ENCODE peak calls at places on chromosomes 5 and 9, in nine cellular contexts. S is brain microvascular endothelial cell, Y is HCT116, J is A549, E is neural progenitor cell, A is tibial nerve, X is PC-3, Z is ascending aorta, T is cardiac fibroblast. U is an unnamed sample.

GRCh38 chr5:73405691-73406090 is 42.9 kb downstream of the FOXD1 start:
- DNase-seq in S (no peak), Y (no peak), J (no peak), E (no peak), A (no peak), X (no peak), Z (no peak), T (no peak), U (no peak)

GRCh38 chr9:75106856-75107255 is 18.5 kb downstream of the OSTF1 start:
- DNase-seq in S (no peak), Y (no peak), J (no peak), E (no peak), A (no peak), X (no peak), Z (no peak), T (peak), U (no peak)

GRCh38 chr5:151682240-151682639 is 4.5 kb downstream of the SPARC start:
- DNase-seq in S (no peak), Y (no peak), J (no peak), E (no peak), A (no peak), X (no peak), Z (no peak), T (peak), U (no peak)

GRCh38 chr5:157575096-157575872 is at the start of gene ADAM19:
- DNase-seq in S (no peak), Y (no peak), J (peak), E (peak), A (no peak), X (peak), Z (no peak), T (peak), U (no peak)

GRCh38 chr5:10248378-10249260 is 1.1 kb downstream of the ATPSCKMT start:
- DNase-seq in S (no peak), Y (no peak), J (no peak), E (peak), A (no peak), X (peak), Z (no peak), T (no peak), U (no peak)

GRCh38 chr5:172834570-172835245 is 657 bp downstream of the ERGIC1 start:
- DNase-seq in S (no peak), Y (no peak), J (no peak), E (peak), A (no peak), X (no peak), Z (no peak), T (peak), U (no peak)

GRCh38 chr9:136520053-136520540 is 25.8 kb downstream of the NOTCH1 start:
- DNase-seq in S (no peak), Y (no peak), J (peak), E (no peak), A (no peak), X (no peak), Z (no peak), T (no peak), U (peak)

GRCh38 chr5:180179399-180180197 is 29.4 kb downstream of the RASGEF1C start:
- DNase-seq in S (no peak), Y (no peak), J (no peak), E (peak), A (no peak), X (no peak), Z (no peak), T (no peak), U (no peak)

GRCh38 chr9:72856985-72857631 is 95.7 kb downstream of the ALDH1A1 start:
- DNase-seq in S (peak), Y (peak), J (peak), E (peak), A (no peak), X (peak), Z (no peak), T (peak), U (no peak)

GRCh38 chr9:115672477-115673316 is 480.9 kb upstream of the PAPPA start:
- DNase-seq in S (peak), Y (no peak), J (peak), E (no peak), A (no peak), X (peak), Z (no peak), T (peak), U (peak)

GRCh38 chr9:35749515-35750255 is 598 bp downstream of the RGP1 start:
- DNase-seq in S (no peak), Y (no peak), J (no peak), E (peak), A (no peak), X (peak), Z (no peak), T (no peak), U (no peak)

GRCh38 chr9:133876836-133877235 is 115.3 kb downstream of the VAV2 start:
- DNase-seq in S (no peak), Y (no peak), J (no peak), E (no peak), A (no peak), X (no peak), Z (no peak), T (no peak), U (no peak)

GRCh38 chr9:93821307-93821703 is 133.8 kb downstream of the BARX1 start:
- DNase-seq in S (no peak), Y (no peak), J (no peak), E (no peak), A (no peak), X (no peak), Z (no peak), T (no peak), U (no peak)

GRCh38 chr5:23482642-23483041 is 24.8 kb upstream of the PRDM9 start:
- DNase-seq in S (no peak), Y (no peak), J (no peak), E (no peak), A (no peak), X (peak), Z (no peak), T (no peak), U (no peak)

GRCh38 chr9:83130541-83130940 is 67.6 kb upstream of the RASEF start:
- DNase-seq in S (peak), Y (no peak), J (peak), E (no peak), A (no peak), X (peak), Z (no peak), T (peak), U (peak)

GRCh38 chr9:3435732-3436131 is 90.1 kb downstream of the RFX3 start:
- DNase-seq in S (no peak), Y (no peak), J (no peak), E (no peak), A (no peak), X (no peak), Z (no peak), T (no peak), U (no peak)

GRCh38 chr9:126989847-126990821 is 75.6 kb downstream of the RALGPS1 start:
- DNase-seq in S (no peak), Y (no peak), J (no peak), E (peak), A (peak), X (no peak), Z (no peak), T (no peak), U (no peak)

GRCh38 chr5:57302643-57303042 is 128.8 kb downstream of the GPBP1 start:
- DNase-seq in S (peak), Y (no peak), J (no peak), E (no peak), A (no peak), X (no peak), Z (no peak), T (peak), U (no peak)

GRCh38 chr5:80736730-80737129 is 81.9 kb upstream of the DHFR start:
- DNase-seq in S (no peak), Y (no peak), J (peak), E (no peak), A (no peak), X (peak), Z (no peak), T (peak), U (no peak)

GRCh38 chr5:112811023-112811422 is 50.1 kb upstream of the SRP19 start:
- DNase-seq in S (no peak), Y (no peak), J (no peak), E (no peak), A (no peak), X (no peak), Z (no peak), T (no peak), U (no peak)
- TF ChIP-seq CTCF in S (no peak), Y (no peak), J (no peak), E (no peak), A (no peak), X (no peak), Z (no peak), T (no peak), U (no peak)

GRCh38 chr9:90803860-90804593 is 2.4 kb downstream of the SYK start:
- DNase-seq in S (no peak), Y (no peak), J (no peak), E (no peak), A (no peak), X (no peak), Z (no peak), T (no peak), U (no peak)

GRCh38 chr9:90802534-90802933 is 915 bp downstream of the SYK start:
- DNase-seq in S (no peak), Y (no peak), J (no peak), E (no peak), A (no peak), X (no peak), Z (no peak), T (no peak), U (no peak)

GRCh38 chr9:90799271-90799860 is 2.3 kb upstream of the SYK start:
- DNase-seq in S (no peak), Y (no peak), J (no peak), E (no peak), A (no peak), X (no peak), Z (no peak), T (no peak), U (no peak)

GRCh38 chr9:90801507-90802289 is at the start of gene SYK:
- DNase-seq in S (no peak), Y (no peak), J (no peak), E (peak), A (no peak), X (peak), Z (no peak), T (no peak), U (no peak)

DNA sequence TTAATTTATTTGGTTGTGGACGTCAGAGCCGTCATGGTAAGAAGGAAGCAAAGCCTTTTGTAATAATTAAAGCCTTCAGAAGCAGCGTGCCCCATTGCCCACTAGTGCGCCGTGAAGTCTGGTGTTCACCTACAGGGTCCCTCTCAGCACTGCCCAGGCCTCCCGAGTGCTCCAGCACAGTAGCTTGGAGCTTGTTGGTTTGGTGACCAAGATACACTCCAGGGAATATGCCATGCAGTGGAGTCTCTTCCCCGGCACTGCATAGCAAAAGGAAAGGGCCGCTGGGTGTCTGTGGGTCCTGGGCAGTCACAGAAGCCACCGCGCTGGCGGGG is 478 bp upstream of the SYK start:
- DNase-seq in S (no peak), Y (no peak), J (no peak), E (no peak), A (no peak), X (no peak), Z (no peak), T (no peak), U (no peak)
- H3K4me3 ChIP-seq in S (no peak), Y (peak), J (peak), E (peak), A (peak), X (peak), Z (peak), T (no peak), U (peak)

GRCh38 chr5:126435714-126436113 is 12.5 kb downstream of the GRAMD2B start:
- DNase-seq in S (no peak), Y (no peak), J (no peak), E (no peak), A (no peak), X (no peak), Z (no peak), T (no peak), U (no peak)

GRCh38 chr5:126435261-126435660 is 12.1 kb downstream of the GRAMD2B start:
- DNase-seq in S (no peak), Y (no peak), J (no peak), E (no peak), A (no peak), X (no peak), Z (no peak), T (no peak), U (no peak)

GRCh38 chr5:126430631-126431030 is 7.4 kb downstream of the GRAMD2B start:
- DNase-seq in S (no peak), Y (no peak), J (no peak), E (no peak), A (no peak), X (no peak), Z (no peak), T (no peak), U (no peak)

GRCh38 chr5:126437706-126438105 is 14.5 kb downstream of the GRAMD2B start:
- DNase-seq in S (no peak), Y (no peak), J (no peak), E (no peak), A (no peak), X (no peak), Z (no peak), T (no peak), U (no peak)

DNA sequence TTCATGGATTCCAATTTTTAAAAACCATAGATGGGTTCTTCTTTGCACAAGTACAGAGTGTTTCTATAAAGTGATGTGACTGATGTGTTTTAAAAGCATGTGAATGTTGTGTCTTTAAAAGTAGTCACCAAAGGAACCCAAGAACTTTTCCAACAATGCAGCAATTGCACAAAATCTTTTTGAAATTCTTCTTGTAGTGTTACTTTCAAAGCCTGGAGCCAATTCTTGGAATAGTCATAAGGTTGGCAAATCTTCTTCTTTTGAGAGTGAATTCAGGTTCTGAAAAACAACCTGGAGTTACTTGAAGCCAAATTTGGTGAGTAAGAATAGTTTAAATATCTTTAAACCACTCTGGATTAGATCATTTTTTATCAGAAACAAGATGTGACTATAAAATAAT is 10.5 kb downstream of the GRAMD2B start:
- DNase-seq in S (no peak), Y (no peak), J (no peak), E (no peak), A (no peak), X (no peak), Z (no peak), T (peak), U (no peak)
- TF ChIP-seq CTCF in S (no peak), Y (no peak), J (no peak), E (no peak), A (no peak), X (no peak), Z (no peak), T (no peak), U (no peak)

DNA sequence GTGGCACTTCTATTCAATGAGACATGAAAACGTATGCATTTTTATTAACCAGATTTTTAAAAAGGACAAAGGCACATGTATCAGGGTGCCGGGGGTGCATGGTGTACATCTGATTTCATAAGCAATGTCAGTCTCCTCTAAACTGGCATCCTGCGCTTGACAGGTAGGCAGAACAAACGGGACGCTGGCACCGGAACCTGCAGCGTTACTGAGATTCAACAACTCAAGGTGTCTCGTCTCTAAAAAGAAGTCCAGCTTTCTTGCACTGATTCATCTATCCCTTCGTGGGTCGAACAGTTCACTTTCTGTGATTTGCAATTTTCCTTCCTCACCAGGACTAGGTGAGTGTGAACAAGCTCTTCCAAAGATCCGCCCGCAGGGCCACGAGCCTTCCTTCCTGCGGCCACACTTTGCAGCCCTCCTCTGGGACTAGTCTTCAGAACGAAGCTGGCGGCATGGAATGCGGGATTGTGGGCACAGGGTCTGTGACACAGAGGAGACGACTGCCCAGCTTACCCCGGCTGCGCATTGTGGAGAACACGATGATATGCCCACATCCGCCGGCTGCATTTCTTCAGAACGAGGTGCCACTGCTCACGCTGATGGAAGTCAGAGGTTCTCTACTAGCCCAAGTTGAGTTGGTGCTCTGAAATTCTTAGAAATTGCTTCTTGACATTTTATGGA is 7.2 kb downstream of the SLC6A3 start:
- DNase-seq in S (no peak), Y (no peak), J (no peak), E (no peak), A (no peak), X (no peak), Z (no peak), T (no peak), U (no peak)
- H3K4me3 ChIP-seq in S (no peak), Y (no peak), J (no peak), E (no peak), A (no peak), X (no peak), Z (no peak), T (no peak), U (no peak)

U was measured in epithelial cell of proximal tubule.